ENCODE peak calls at places on chromosomes 5 and 9, in five cellular contexts. I is stimulated activated CD4-positive, alpha-beta T cell treated with anti-CD3 and anti-CD28 coated beads, Interleukin-4, amount 100 ng/mL, for 1 hour; U is kidney glomerular epithelial cell; J is fibroblast of mammary gland; L is HEK293T. D is an unnamed sample.

GRCh38 chr5:77358566-77359205 is 133.4 kb downstream of the WDR41 start:
- DNase-seq in I (no peak), U (no peak), J (peak), L (no peak), D (no peak)

GRCh38 chr5:76372320-76373054 is 30.6 kb upstream of the IQGAP2 start:
- DNase-seq in I (no peak), U (peak), J (peak), L (no peak), D (no peak)

GRCh38 chr5:143562935-143563334 is 159.4 kb upstream of the NR3C1 start:
- DNase-seq in I (no peak), U (no peak), J (peak), L (no peak), D (no peak)

GRCh38 chr5:14204785-14205321 is 61.7 kb downstream of the TRIO start:
- DNase-seq in I (no peak), U (peak), J (peak), L (no peak), D (no peak)

GRCh38 chr9:95346021-95346420 is 28.5 kb upstream of the FANCC start:
- DNase-seq in I (no peak), U (no peak), J (no peak), L (no peak), D (no peak)

GRCh38 chr9:136341769-136342168 is 14.4 kb downstream of the GPSM1 start:
- DNase-seq in I (no peak), U (no peak), J (no peak), L (no peak), D (no peak)

GRCh38 chr9:135502168-135502872 is 1.8 kb downstream of the MRPS2 start:
- DNase-seq in I (no peak), U (no peak), J (no peak), L (no peak), D (no peak)

GRCh38 chr9:124411514-124412227 is 3.6 kb downstream of the PSMB7 start:
- DNase-seq in I (no peak), U (no peak), J (peak), L (no peak), D (no peak)

GRCh38 chr5:113000466-113000865 is 23.9 kb downstream of the DCP2 start:
- DNase-seq in I (no peak), U (no peak), J (peak), L (no peak), D (no peak)

GRCh38 chr9:90914196-90914595 is 112.6 kb downstream of the SYK start:
- DNase-seq in I (no peak), U (no peak), J (no peak), L (no peak), D (no peak)

GRCh38 chr9:121620777-121621437 is 30.5 kb upstream of the DAB2IP start:
- DNase-seq in I (no peak), U (peak), J (peak), L (peak), D (no peak)

GRCh38 chr5:132496631-132497487 is 6.3 kb upstream of the IRF1 start:
- DNase-seq in I (peak), U (peak), J (peak), L (peak), D (peak)

GRCh38 chr9:116278326-116278725 is 124.7 kb downstream of the PAPPA start:
- DNase-seq in I (no peak), U (no peak), J (no peak), L (no peak), D (no peak)

GRCh38 chr9:137275937-137276756 is 1.4 kb upstream of the TOR4A start:
- DNase-seq in I (no peak), U (no peak), J (no peak), L (no peak), D (no peak)

GRCh38 chr9:138098908-138099791 is 221.6 kb downstream of the CACNA1B start:
- DNase-seq in I (no peak), U (no peak), J (no peak), L (no peak), D (peak)

GRCh38 chr9:134162926-134163373 is 1.4 kb downstream of the RNU6ATAC start:
- DNase-seq in I (no peak), U (no peak), J (no peak), L (no peak), D (no peak)

GRCh38 chr9:121943463-121943862 is 149.6 kb downstream of the TTLL11 start:
- DNase-seq in I (no peak), U (no peak), J (no peak), L (no peak), D (no peak)

GRCh38 chr9:34686231-34686630 is 4.8 kb downstream of the CCL19 start:
- DNase-seq in I (no peak), U (no peak), J (peak), L (no peak), D (no peak)

GRCh38 chr9:104808030-104808614 is 44.2 kb downstream of the NIPSNAP3B start:
- DNase-seq in I (no peak), U (no peak), J (peak), L (no peak), D (no peak)

GRCh38 chr9:133506653-133507038 is 18.1 kb downstream of the MYMK start:
- DNase-seq in I (no peak), U (peak), J (peak), L (no peak), D (no peak)

GRCh38 chr5:150062523-150062922 is 23.8 kb downstream of the CSF1R start:
- DNase-seq in I (no peak), U (no peak), J (no peak), L (no peak), D (no peak)

GRCh38 chr5:126446498-126447224 is 23.5 kb downstream of the GRAMD2B start:
- DNase-seq in I (peak), U (peak), J (peak), L (no peak), D (no peak)

GRCh38 chr5:54895816-54896341 is 89.5 kb downstream of the ESM1 start:
- DNase-seq in I (no peak), U (peak), J (peak), L (peak), D (no peak)

GRCh38 chr9:134304712-134305111 is 21.5 kb upstream of the RXRA start:
- DNase-seq in I (no peak), U (no peak), J (no peak), L (no peak), D (no peak)

D was measured in activated CD8-positive, alpha-beta memory T cell treated with anti-CD3 and anti-CD28 coated beads for 24 hours.